ENCODE peak calls at places on chromosomes 1 and 21, in five cellular contexts. I, R, Q, X and P are unnamed samples. For H3K4me1, the result is how much of the 10 kb centered on the place peaks cover.

GRCh38 chr1:33137800-33138199 is 44.0 kb downstream of the TRIM62 start:
- DNase-seq in X (peak), R (no peak), Q (peak), I (peak), P (peak)

GRCh38 chr1:17438977-17439249 is 564 bp downstream of the RCC2 start:
- DNase-seq in X (no peak), I (no peak), R (no peak), Q (no peak), P (no peak)

GRCh38 chr1:75618382-75618781 is 7.5 kb upstream of the SLC44A5 start:
- DNase-seq in I (no peak), X (no peak), Q (no peak), R (no peak), P (no peak)

GRCh38 chr1:22428672-22429071 is 23.0 kb upstream of the ZBTB40 start:
- DNase-seq in I (peak), R (peak), X (no peak), Q (peak), P (peak)

GRCh38 chr1:33719771-33720670 is 143.9 kb upstream of the HMGB4 start:
- DNase-seq in R (no peak), X (peak), I (no peak), Q (no peak), P (no peak)

GRCh38 chr1:101742513-101742912 is 254.2 kb downstream of the OLFM3 start:
- DNase-seq in I (no peak), R (no peak), X (no peak), Q (no peak), P (no peak)

GRCh38 chr21:32333953-32334673 is 35.5 kb downstream of the MRAP start:
- DNase-seq in I (no peak), Q (no peak), X (no peak), R (no peak), P (no peak)

GRCh38 chr1:203508463-203508862 is 14.5 kb downstream of the OPTC start:
- DNase-seq in Q (peak), I (peak), R (no peak), X (no peak), P (no peak)

GRCh38 chr1:202860744-202861419 is 28.1 kb downstream of the RABIF start:
- DNase-seq in I (peak), Q (peak), X (peak), R (no peak), P (peak)

GRCh38 chr1:211482306-211482705 is 9.7 kb downstream of the RD3 start:
- DNase-seq in R (no peak), X (peak), Q (no peak), I (no peak), P (no peak)

GRCh38 chr1:154877370-154877974 is 7.4 kb upstream of the KCNN3 start:
- DNase-seq in I (peak), R (no peak), X (no peak), Q (no peak), P (no peak)

GRCh38 chr1:24142546-24143431 is at the start of gene IL22RA1:
- DNase-seq in Q (no peak), I (peak), R (no peak), X (no peak), P (no peak)

GRCh38 chr21:45858180-45858579 is 123.4 kb upstream of the COL6A1 start:
- DNase-seq in I (no peak), Q (no peak), R (no peak), X (peak), P (no peak)

GRCh38 chr21:18114735-18115134 is 129.9 kb upstream of the CHODL start:
- DNase-seq in R (no peak), X (no peak), Q (no peak), I (no peak), P (no peak)

GRCh38 chr1:7379445-7379971 is 391.6 kb upstream of the VAMP3 start:
- DNase-seq in X (no peak), I (no peak), Q (no peak), R (no peak), P (peak)

GRCh38 chr1:26317612-26318337 is at the start of gene CD52:
- DNase-seq in X (no peak), R (peak), Q (peak), I (no peak), P (peak)

GRCh38 chr1:18373151-18373550 is 107.6 kb upstream of the KLHDC7A start:
- DNase-seq in I (no peak), R (no peak), Q (no peak), X (no peak), P (no peak)

GRCh38 chr21:33373451-33373850 is 29.8 kb upstream of the IFNGR2 start:
- DNase-seq in X (no peak), Q (no peak), R (no peak), I (no peak), P (no peak)

GRCh38 chr1:158037876-158038359 is 44.5 kb downstream of the KIRREL1 start:
- DNase-seq in R (no peak), Q (no peak), X (no peak), I (no peak), P (no peak)

GRCh38 chr21:22573834-22574233 is 1575.6 kb downstream of the NCAM2 start:
- DNase-seq in X (no peak), R (no peak), I (no peak), Q (no peak), P (no peak)

GRCh38 chr21:32772281-32773047 is 909 bp upstream of the PAXBP1 start:
- DNase-seq in R (peak), I (no peak), X (no peak), Q (peak), P (peak)

GRCh38 chr1:25673456-25673855 is 56.9 kb downstream of the MAN1C1 start:
- DNase-seq in X (no peak), Q (no peak), R (no peak), I (no peak), P (no peak)

GRCh38 chr1:172041689-172042088 is 200.4 kb downstream of the DNM3 start:
- DNase-seq in I (no peak), Q (no peak), X (no peak), R (no peak), P (no peak)

GRCh38 chr1:173444757-173445156 is 32.4 kb upstream of the PRDX6 start:
- DNase-seq in Q (no peak), X (no peak), R (no peak), I (no peak), P (no peak)

GRCh38 chr1:173438655-173439054 is 38.5 kb upstream of the PRDX6 start:
- DNase-seq in X (no peak), Q (no peak), I (peak), R (no peak), P (no peak)

GRCh38 chr1:173445164-173445563 is 32.0 kb upstream of the PRDX6 start:
- DNase-seq in Q (no peak), R (no peak), I (no peak), X (no peak), P (no peak)

GRCh38 chr1:173436831-173437428 is 40.2 kb upstream of the PRDX6 start:
- DNase-seq in R (no peak), Q (no peak), X (peak), I (no peak), P (no peak)

GRCh38 chr1:173440430-173440829 is 36.7 kb upstream of the PRDX6 start:
- DNase-seq in X (no peak), I (no peak), Q (no peak), R (no peak), P (no peak)
- TF ChIP-seq CREB1 in X (no peak), I (no peak), Q (no peak), R (no peak), P (no peak)

DNA sequence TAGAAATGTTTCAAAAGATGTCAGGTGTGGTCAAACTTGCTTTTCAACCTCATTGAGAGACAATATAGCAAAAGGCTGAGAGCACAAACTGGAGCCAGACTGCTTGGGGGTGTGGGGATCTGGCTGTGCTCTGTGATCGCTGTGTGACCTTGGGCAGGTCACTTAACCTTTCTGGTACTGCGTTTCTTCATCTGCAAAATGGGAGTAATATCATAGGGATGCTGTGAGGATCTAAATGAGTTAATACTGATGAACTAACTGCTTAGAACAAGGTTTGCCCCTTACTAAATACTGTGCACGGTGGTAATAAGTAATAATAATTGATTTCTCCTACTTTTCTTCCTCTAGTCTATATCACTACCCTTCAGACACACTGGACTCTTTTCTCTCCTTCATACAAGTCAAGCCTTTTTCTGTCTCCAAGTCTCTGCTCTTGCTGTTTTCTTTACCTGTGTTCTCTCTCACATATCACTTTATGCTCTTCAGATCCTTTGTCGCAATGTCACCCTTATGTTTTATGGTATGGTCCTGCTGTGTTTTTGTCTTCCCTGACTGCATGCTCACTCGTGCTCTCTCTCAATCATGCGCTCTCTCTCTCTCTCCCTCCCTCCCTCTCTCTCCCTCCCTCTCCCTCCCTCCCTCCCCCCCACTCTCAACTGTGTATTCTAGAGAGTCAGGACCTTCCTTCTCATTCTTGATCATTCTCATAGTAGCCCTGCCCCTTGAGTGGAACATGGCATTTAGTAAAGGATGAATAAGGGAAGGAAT is 3.3 kb downstream of the MGST3 start:
- DNase-seq in R (no peak), X (no peak), Q (no peak), I (no peak), P (peak)
- H3K4me3 ChIP-seq in R (no peak), X (no peak), Q (no peak), I (no peak), P (peak)

GRCh38 chr1:91684599-91685196 is 184.0 kb downstream of the CDC7 start:
- DNase-seq in R (no peak), I (no peak), Q (no peak), X (no peak), P (no peak)
- H3K4me1 ChIP-seq in R (under half), I (under half), Q (under half), X (under half), P (under half)

GRCh38 chr1:186302378-186302920 is 72.6 kb downstream of the TPR start:
- DNase-seq in I (no peak), Q (no peak), X (no peak), R (no peak), P (no peak)

GRCh38 chr1:186303911-186304310 is 71.1 kb downstream of the TPR start:
- DNase-seq in R (no peak), I (no peak), Q (no peak), X (no peak), P (no peak)

GRCh38 chr1:186307445-186307844 is 67.6 kb downstream of the TPR start:
- DNase-seq in R (no peak), I (no peak), Q (no peak), X (no peak), P (no peak)

GRCh38 chr1:186306533-186306932 is 68.5 kb downstream of the TPR start:
- DNase-seq in R (no peak), X (no peak), I (no peak), Q (no peak), P (no peak)

DNA sequence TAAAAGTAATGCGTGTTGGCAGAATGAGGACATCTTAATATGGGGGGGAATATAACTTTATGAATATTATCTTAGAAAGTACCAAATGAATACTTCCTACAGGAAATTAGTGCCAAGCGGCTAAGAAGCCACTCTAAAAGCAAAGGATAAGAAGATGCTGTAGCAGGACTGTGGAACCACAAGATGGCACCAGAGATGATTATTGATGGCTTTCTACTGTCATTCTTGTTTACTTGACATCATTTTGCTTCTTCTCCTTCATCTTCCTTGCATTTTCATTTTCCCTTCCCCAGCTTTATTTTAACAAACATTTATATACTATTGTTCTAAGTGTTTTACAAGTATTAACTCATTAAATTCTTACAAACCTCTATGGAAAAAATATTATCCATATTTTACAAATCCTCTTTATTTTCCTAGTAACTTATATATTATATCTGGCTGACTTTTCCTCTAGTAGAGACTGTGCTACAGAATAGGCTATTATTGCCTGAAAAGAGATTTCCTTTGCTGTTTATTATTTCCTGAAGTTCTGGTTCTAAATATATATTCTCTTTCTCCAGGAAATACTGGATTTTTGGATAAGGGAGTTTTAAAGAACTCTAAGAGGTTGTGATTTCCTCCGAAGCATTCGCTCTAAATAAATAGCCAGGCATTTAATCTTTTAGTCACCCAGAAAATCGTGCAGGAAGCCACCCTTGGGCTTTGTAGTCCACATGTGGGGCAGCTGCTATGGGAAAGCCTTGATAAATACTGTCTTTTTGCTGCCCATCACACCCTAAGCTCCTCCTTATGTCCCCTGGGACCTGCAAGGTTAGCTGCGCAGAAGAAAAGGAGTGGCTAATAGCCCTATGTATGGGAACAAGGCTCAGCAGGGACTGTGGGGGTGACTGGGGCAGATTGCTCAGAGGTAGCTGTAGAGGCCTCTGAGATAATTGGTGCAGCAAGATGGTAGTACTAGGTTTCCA is 69.8 kb downstream of the TPR start:
- DNase-seq in Q (peak), I (peak), X (no peak), R (no peak), P (peak)
- TF ChIP-seq CREB1 in Q (no peak), I (no peak), X (no peak), R (no peak), P (no peak)

GRCh38 chr1:242524571-242525359 is at the start of gene PLD5:
- DNase-seq in X (peak), Q (peak), I (no peak), R (no peak), P (peak)
- H3K4me3 ChIP-seq in X (peak), Q (no peak), I (no peak), R (no peak), P (peak)

GRCh38 chr1:12182410-12182946 is 15.7 kb downstream of the TNFRSF1B start:
- DNase-seq in I (no peak), Q (peak), X (no peak), R (no peak), P (no peak)
- H3K4me1 ChIP-seq in I (under half), Q (under half), X (under half), R (under half), P (under half)

DNA sequence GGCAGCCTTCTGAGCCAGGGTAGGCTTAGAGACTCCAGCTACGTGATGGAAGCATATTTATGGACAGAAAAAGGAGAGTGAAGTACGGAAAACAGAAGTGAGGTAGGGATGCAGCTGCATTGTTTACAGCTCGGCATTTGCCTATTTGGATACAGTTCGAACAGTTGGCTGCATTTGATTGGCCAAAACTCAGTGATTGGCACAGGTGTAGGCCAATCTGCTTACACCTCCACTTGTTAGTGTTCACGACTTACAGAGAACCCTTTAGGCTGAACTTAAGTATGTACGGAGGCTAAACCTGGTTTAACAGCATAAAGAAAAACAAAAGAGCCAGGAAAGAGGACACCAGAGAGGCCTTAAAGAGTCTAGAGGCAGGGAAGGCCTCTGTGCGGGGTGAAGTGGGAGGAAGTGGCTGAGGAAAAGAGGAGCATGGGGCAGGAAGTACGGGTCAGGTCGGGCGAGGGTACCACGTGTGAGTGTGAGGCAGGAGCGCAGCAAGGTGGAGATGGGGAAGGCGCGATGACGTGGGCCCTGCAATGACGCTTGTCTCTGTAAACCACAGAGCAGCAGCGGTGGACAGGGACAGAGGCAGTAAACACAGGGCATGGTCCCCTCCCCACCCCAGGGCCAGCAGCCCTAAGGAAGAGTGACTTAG is 32.0 kb downstream of the RSPH1 start:
- DNase-seq in I (peak), X (peak), Q (no peak), R (no peak), P (peak)
- TF ChIP-seq CREB1 in I (no peak), X (no peak), Q (no peak), R (no peak), P (no peak)

GRCh38 chr1:8598060-8598724 is 219.2 kb downstream of the RERE start:
- DNase-seq in X (no peak), I (peak), Q (no peak), R (no peak), P (peak)
- H3K4me3 ChIP-seq in X (no peak), I (no peak), Q (no peak), R (no peak), P (no peak)

GRCh38 chr1:41487729-41488598 is 3.5 kb upstream of the EDN2 start:
- DNase-seq in Q (no peak), X (no peak), I (no peak), R (no peak), P (no peak)

GRCh38 chr1:41488599-41488905 is 4.1 kb upstream of the EDN2 start:
- DNase-seq in X (no peak), R (no peak), Q (no peak), I (no peak), P (no peak)

GRCh38 chr1:41486053-41486891 is 1.8 kb upstream of the EDN2 start:
- DNase-seq in X (no peak), R (peak), Q (no peak), I (no peak), P (peak)

GRCh38 chr1:41485605-41486004 is 1.1 kb upstream of the EDN2 start:
- DNase-seq in X (no peak), R (no peak), Q (peak), I (no peak), P (no peak)

DNA sequence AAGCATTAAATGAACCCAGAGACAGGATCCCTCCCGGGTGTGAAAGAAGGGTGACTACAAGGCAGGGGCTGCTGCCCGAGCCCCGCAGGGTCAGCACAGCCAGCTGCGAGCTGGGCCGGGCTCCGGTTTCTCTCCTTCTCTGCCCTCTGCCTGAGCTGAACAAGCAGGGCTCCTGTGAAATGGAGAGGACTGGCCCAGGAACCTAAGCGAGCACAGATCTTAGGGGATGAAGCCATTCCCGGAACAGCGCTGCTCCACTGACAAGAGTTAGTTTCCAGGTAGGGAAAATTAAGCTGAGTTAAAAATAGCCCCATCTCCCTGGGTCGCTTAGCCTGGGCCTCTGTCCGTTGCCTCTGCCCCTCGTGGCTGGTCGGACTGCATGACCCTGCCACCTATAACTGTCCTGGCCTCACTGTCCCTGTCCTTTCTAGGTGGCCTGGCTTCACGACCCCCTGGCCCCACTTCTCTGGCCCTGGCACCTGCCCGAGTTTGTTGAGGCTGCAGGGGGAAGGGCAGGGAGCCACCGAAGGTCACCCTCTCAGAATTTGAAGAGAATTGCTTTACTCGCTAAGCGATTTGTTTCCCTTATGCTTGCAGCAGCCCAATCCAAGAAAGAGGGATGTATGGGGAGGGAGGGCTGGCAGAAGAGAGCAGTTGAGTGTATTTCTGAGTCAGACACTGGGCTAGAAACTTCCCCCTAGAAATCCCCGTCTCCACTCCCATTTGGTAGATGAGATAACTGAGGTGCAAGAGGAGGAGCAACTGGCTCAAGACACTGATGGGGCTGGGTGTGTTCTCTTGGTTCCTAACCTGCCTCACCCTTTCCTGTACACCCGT is 2.6 kb upstream of the EDN2 start:
- DNase-seq in R (peak), I (no peak), X (no peak), Q (no peak), P (peak)
- H3K4me1 ChIP-seq in R (under half), I (under half), X (under half), Q (under half), P (under half)